ENCODE peak calls at places on chromosomes 11 and 22, in eight cellular contexts. E is esophagus muscularis mucosa, L is sigmoid colon, I is suprapubic skin, C is HepG2, M is prostate gland, G is spleen, O is transverse colon. N is an unnamed sample. For H3K4me1, the result is how much of the 10 kb centered on the place peaks cover.

GRCh38 chr11:30775123-30775522 is 189.0 kb upstream of the MPPED2 start:
- DNase-seq in E (no peak), L (no peak), I (no peak), C (no peak), M (no peak), G (no peak), O (no peak), N (no peak)

GRCh38 chr11:70580036-70580805 is 181.9 kb downstream of the CTTN start:
- DNase-seq in E (no peak), L (peak), I (no peak), C (no peak), M (no peak), G (peak), O (no peak), N (no peak)

GRCh38 chr11:63510360-63511130 is 4.7 kb downstream of the LGALS12 start:
- DNase-seq in E (no peak), L (no peak), I (no peak), C (no peak), M (no peak), G (no peak), O (no peak), N (peak)

GRCh38 chr11:65540290-65541092 is 15.6 kb downstream of the SCYL1 start:
- DNase-seq in E (peak), L (peak), I (peak), C (no peak), M (peak), G (peak), O (peak), N (peak)

GRCh38 chr11:16820324-16821092 is 82.1 kb downstream of the C11orf58 start:
- DNase-seq in E (no peak), L (peak), I (peak), C (peak), M (peak), G (peak), O (peak), N (no peak)

GRCh38 chr11:95512177-95512576 is 277.4 kb downstream of the FAM76B start:
- DNase-seq in E (peak), L (peak), I (peak), C (no peak), M (peak), G (no peak), O (peak), N (no peak)

GRCh38 chr11:16611395-16612233 is 126.8 kb upstream of the C11orf58 start:
- DNase-seq in E (no peak), L (no peak), I (no peak), C (no peak), M (no peak), G (no peak), O (no peak), N (no peak)

GRCh38 chr22:44166448-44166847 is 14.3 kb upstream of the PARVG start:
- DNase-seq in E (no peak), L (no peak), I (no peak), C (no peak), M (no peak), G (peak), O (no peak), N (no peak)

GRCh38 chr11:134780486-134781155 is 368.6 kb upstream of the B3GAT1 start:
- DNase-seq in E (no peak), L (no peak), I (no peak), C (no peak), M (no peak), G (no peak), O (no peak), N (no peak)

GRCh38 chr11:134742228-134742612 is 330.2 kb upstream of the B3GAT1 start:
- DNase-seq in E (no peak), L (no peak), I (peak), C (peak), M (no peak), G (peak), O (no peak), N (no peak)

GRCh38 chr11:134544095-134544815 is 132.2 kb upstream of the B3GAT1 start:
- DNase-seq in E (no peak), L (no peak), I (no peak), C (no peak), M (no peak), G (no peak), O (no peak), N (no peak)

GRCh38 chr22:36445158-36445668 is 36.2 kb downstream of the TXN2 start:
- DNase-seq in E (no peak), L (peak), I (no peak), C (peak), M (no peak), G (no peak), O (no peak), N (no peak)

GRCh38 chr11:49851511-49851910 is 100.7 kb upstream of the OR4C13 start:
- DNase-seq in E (no peak), L (no peak), I (no peak), C (no peak), M (no peak), G (no peak), O (no peak), N (peak)

GRCh38 chr11:86303257-86303656 is 1.2 kb downstream of the HIKESHI start:
- DNase-seq in E (no peak), L (no peak), I (no peak), C (no peak), M (no peak), G (no peak), O (no peak), N (no peak)

GRCh38 chr22:43858156-43858895 is 4.0 kb downstream of the SULT4A1 start:
- DNase-seq in E (no peak), L (peak), I (no peak), C (no peak), M (no peak), G (peak), O (no peak), N (no peak)

GRCh38 chr11:12669930-12670329 is 4.3 kb upstream of the TEAD1 start:
- DNase-seq in E (no peak), L (no peak), I (no peak), C (peak), M (no peak), G (no peak), O (no peak), N (no peak)

GRCh38 chr11:130798801-130799200 is 117.5 kb downstream of the SNX19 start:
- DNase-seq in E (peak), L (no peak), I (no peak), C (no peak), M (no peak), G (no peak), O (no peak), N (no peak)

GRCh38 chr11:128896356-128896755 is 5.2 kb downstream of the KCNJ5 start:
- DNase-seq in E (no peak), L (peak), I (no peak), C (no peak), M (no peak), G (no peak), O (no peak), N (no peak)

GRCh38 chr22:45083659-45084305 is 74.0 kb upstream of the PHF21B start:
- DNase-seq in E (no peak), L (no peak), I (no peak), C (no peak), M (no peak), G (no peak), O (no peak), N (no peak)

DNA sequence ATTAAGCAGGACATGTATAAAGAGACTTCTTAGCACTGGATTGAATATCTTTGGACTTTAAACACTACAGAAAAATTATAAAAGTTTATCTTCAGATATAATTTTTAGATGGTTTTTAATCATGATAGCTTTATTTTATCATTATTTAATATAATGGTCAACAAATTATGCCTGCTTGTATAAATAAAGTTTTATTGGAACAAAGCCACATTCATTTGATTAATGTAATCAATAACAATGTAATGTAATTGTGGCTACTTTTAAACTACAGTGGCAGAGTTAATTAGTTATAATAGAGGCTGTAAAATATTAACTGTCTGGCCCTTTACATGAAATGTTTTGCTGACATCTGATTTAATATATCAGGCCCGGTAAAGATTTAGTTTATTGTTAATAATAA is 70.0 kb downstream of the STIM1 start:
- DNase-seq in E (no peak), L (no peak), I (no peak), C (no peak), M (no peak), G (no peak), O (no peak), N (no peak)
- TF ChIP-seq POLR2AphosphoS5 in E (no peak), L (no peak), I (no peak), C (no peak), M (no peak), G (no peak), O (no peak), N (no peak)

GRCh38 chr22:19052941-19053551 is 69.2 kb downstream of the DGCR2 start:
- DNase-seq in E (no peak), L (peak), I (peak), C (no peak), M (no peak), G (peak), O (no peak), N (no peak)
- TF ChIP-seq POLR2A in E (no peak), L (no peak), I (no peak), C (no peak), M (no peak), G (no peak), O (no peak), N (no peak)

GRCh38 chr11:119109843-119110242 is 2.7 kb downstream of the C2CD2L start:
- DNase-seq in E (no peak), L (no peak), I (no peak), C (no peak), M (no peak), G (peak), O (no peak), N (no peak)

GRCh38 chr11:119112314-119113020 is 5.3 kb downstream of the C2CD2L start:
- DNase-seq in E (no peak), L (no peak), I (peak), C (no peak), M (no peak), G (no peak), O (no peak), N (no peak)

GRCh38 chr11:119108857-119109221 is 1.7 kb downstream of the C2CD2L start:
- DNase-seq in E (no peak), L (no peak), I (no peak), C (peak), M (no peak), G (peak), O (peak), N (no peak)

GRCh38 chr11:119111361-119111925 is 4.3 kb downstream of the C2CD2L start:
- DNase-seq in E (no peak), L (no peak), I (peak), C (no peak), M (no peak), G (no peak), O (no peak), N (no peak)

GRCh38 chr11:119110439-119110838 is 3.3 kb downstream of the C2CD2L start:
- DNase-seq in E (no peak), L (no peak), I (no peak), C (no peak), M (no peak), G (no peak), O (no peak), N (no peak)
- H3K4me1 ChIP-seq in E (under half), L (under half), I (under half), C (under half), M (under half), G (half or more), O (under half), N (under half)

GRCh38 chr22:31088233-31088986 is 7.3 kb downstream of the SMTN start:
- DNase-seq in E (no peak), L (no peak), I (no peak), C (no peak), M (no peak), G (no peak), O (no peak), N (no peak)

GRCh38 chr22:31091106-31091975 is 10.2 kb downstream of the SMTN start:
- DNase-seq in E (no peak), L (peak), I (no peak), C (no peak), M (no peak), G (no peak), O (peak), N (no peak)

GRCh38 chr22:31092161-31092560 is 11.0 kb downstream of the SMTN start:
- DNase-seq in E (no peak), L (no peak), I (no peak), C (no peak), M (no peak), G (no peak), O (no peak), N (no peak)

GRCh38 chr22:31089101-31090100 is 8.3 kb downstream of the SMTN start:
- DNase-seq in E (peak), L (peak), I (no peak), C (no peak), M (no peak), G (peak), O (peak), N (peak)

GRCh38 chr22:31090217-31091085 is 9.3 kb downstream of the SMTN start:
- DNase-seq in E (no peak), L (peak), I (no peak), C (no peak), M (no peak), G (no peak), O (peak), N (no peak)
- TF ChIP-seq POLR2AphosphoS5 in E (peak), L (peak), I (no peak), C (no peak), M (peak), G (no peak), O (peak), N (no peak)

GRCh38 chr11:623999-624704 is 603 bp downstream of the CDHR5 start:
- DNase-seq in E (no peak), L (no peak), I (no peak), C (no peak), M (no peak), G (peak), O (peak), N (no peak)
- TF ChIP-seq POLR2A in E (no peak), L (peak), I (no peak), C (peak), M (no peak), G (no peak), O (peak), N (no peak)

N was measured in upper lobe of left lung.